ENCODE peak calls at places on chromosome 19, in four cellular contexts. D is neuronal stem cell, S is breast epithelium, Z is ascending aorta. U is an unnamed sample.

GRCh38 chr19:55005684-55006488 is 32.2 kb downstream of the GP6 start:
- DNase-seq in D (no peak), S (no peak), Z (no peak), U (peak; percentile 83)

GRCh38 chr19:50784710-50785109 is 5.5 kb upstream of the ACP4 start:
- DNase-seq in D (no peak), S (no peak), Z (no peak), U (no peak)

GRCh38 chr19:43767316-43767715 is 12.6 kb upstream of the SMG9 start:
- DNase-seq in D (no peak), S (no peak), Z (no peak), U (no peak)

GRCh38 chr19:41911889-41912731 is 16.1 kb downstream of the ERFL start:
- DNase-seq in D (no peak), S (no peak), Z (no peak), U (no peak)

GRCh38 chr19:8214802-8215201 is 5.6 kb downstream of the CERS4 start:
- DNase-seq in D (no peak), S (no peak), Z (no peak), U (no peak)

GRCh38 chr19:48400018-48400742 is 6.7 kb downstream of the GRIN2D start:
- DNase-seq in D (no peak), S (no peak), Z (no peak), U (peak; percentile 98)

GRCh38 chr19:38032951-38033350 is 125.9 kb downstream of the SIPA1L3 start:
- DNase-seq in D (no peak), S (no peak), Z (no peak), U (no peak)

GRCh38 chr19:42965204-42965603 is 28.2 kb upstream of the PSG7 start:
- DNase-seq in D (no peak), S (no peak), Z (no peak), U (no peak)

GRCh38 chr19:41430907-41431306 is 3.7 kb upstream of the B3GNT8 start:
- DNase-seq in D (no peak), S (no peak), Z (no peak), U (no peak)

GRCh38 chr19:54481326-54481930 is 8.3 kb upstream of the CDC42EP5 start:
- DNase-seq in D (peak; percentile 81), S (no peak), Z (no peak), U (peak; percentile 85)

GRCh38 chr19:7705387-7706187 is 3.7 kb upstream of the FCER2 start:
- DNase-seq in D (no peak), S (peak; percentile 18), Z (no peak), U (no peak)

GRCh38 chr19:23283925-23284324 is 33.7 kb upstream of the ZNF724 start:
- DNase-seq in D (no peak), S (peak; percentile 27), Z (no peak), U (peak; percentile 71)

GRCh38 chr19:53521373-53522202 is 16.4 kb upstream of the ZNF331 start:
- DNase-seq in D (no peak), S (no peak), Z (no peak), U (no peak)

GRCh38 chr19:17604372-17605025 is 49.0 kb downstream of the COLGALT1 start:
- DNase-seq in D (no peak), S (no peak), Z (no peak), U (no peak)

GRCh38 chr19:8054169-8054568 is 1.6 kb downstream of the CCL25 start:
- DNase-seq in D (no peak), S (no peak), Z (no peak), U (no peak)

GRCh38 chr19:44603201-44603945 is 10.0 kb upstream of the IGSF23 start:
- DNase-seq in D (no peak), S (no peak), Z (no peak), U (no peak)

GRCh38 chr19:35479278-35479677 is 11.0 kb downstream of the KRTDAP start:
- DNase-seq in D (no peak), S (no peak), Z (no peak), U (no peak)

GRCh38 chr19:1113278-1113985 is 9.6 kb downstream of the GPX4 start:
- DNase-seq in D (peak; percentile 88), S (peak; percentile 91), Z (peak; percentile 81), U (peak; percentile 96)

GRCh38 chr19:751501-752341 is 809 bp downstream of the MISP start:
- DNase-seq in D (no peak), S (no peak), Z (no peak), U (peak; percentile 31)

GRCh38 chr19:926595-927043 is 784 bp downstream of the ARID3A start:
- DNase-seq in D (no peak), S (no peak), Z (no peak), U (no peak)

GRCh38 chr19:58498316-58499020 is 13.3 kb downstream of the SLC27A5 start:
- DNase-seq in D (no peak), S (no peak), Z (no peak), U (no peak)

GRCh38 chr19:7177926-7178325 is 108.4 kb downstream of the ZNF557 start:
- DNase-seq in D (no peak), S (no peak), Z (no peak), U (no peak)

GRCh38 chr19:7681336-7682174 is 922 bp downstream of the TRAPPC5 start:
- DNase-seq in D (peak; percentile 67), S (peak; percentile 71), Z (peak; percentile 39), U (peak; percentile 88)

GRCh38 chr19:18712981-18713380 is 29.5 kb downstream of the CRTC1 start:
- DNase-seq in D (no peak), S (no peak), Z (no peak), U (no peak)

GRCh38 chr19:18710986-18711751 is 27.7 kb downstream of the CRTC1 start:
- DNase-seq in D (no peak), S (no peak), Z (no peak), U (no peak)

GRCh38 chr19:18715416-18715815 is 31.9 kb downstream of the CRTC1 start:
- DNase-seq in D (no peak), S (no peak), Z (no peak), U (no peak)

GRCh38 chr19:18711893-18712292 is 28.4 kb downstream of the CRTC1 start:
- DNase-seq in D (no peak), S (no peak), Z (no peak), U (no peak)

DNA sequence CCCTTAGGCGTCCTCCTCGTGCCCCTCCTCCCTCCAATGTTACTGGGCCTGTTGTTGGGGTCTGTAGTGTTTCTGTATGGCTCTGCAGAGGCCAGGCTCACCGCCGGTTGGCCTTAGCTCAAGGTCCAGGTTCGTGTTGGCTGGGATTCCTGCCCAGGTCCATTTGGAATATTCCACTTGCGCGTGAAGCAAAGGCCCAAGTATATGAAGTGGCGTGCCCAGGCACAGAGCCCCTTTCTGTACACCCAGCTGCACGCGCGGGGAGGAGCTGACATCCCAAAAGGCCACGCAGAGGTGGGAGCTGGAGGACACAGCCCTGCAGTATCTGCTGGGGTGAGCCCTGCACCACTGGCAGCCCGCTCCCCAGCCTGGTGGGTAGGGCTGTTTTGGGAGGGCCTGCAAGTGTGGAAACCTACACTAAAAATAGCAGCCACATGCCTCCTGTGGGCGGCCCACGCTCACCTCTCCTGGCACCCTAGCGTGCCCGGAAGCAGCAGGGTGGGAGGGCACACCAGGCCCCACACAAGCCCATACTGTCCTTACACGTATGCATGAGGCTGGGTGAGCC is 30.2 kb downstream of the CRTC1 start:
- DNase-seq in D (no peak), S (no peak), Z (no peak), U (no peak)
- H3K4me1 ChIP-seq in D (peaks cover 5% of the 10 kb centered on the region), S (no peaks in the 10 kb centered on the region), Z (no peaks in the 10 kb centered on the region), U (no peaks in the 10 kb centered on the region)

GRCh38 chr19:46787040-46787330 is 1.4 kb downstream of the SLC1A5 start:
- DNase-seq in D (no peak), S (no peak), Z (no peak), U (no peak)
- H3K4me1 ChIP-seq in D (peaks cover 18% of the 10 kb centered on the region), S (peaks cover 15% of the 10 kb centered on the region), Z (peaks cover 3% of the 10 kb centered on the region), U (peaks cover 5% of the 10 kb centered on the region)

DNA sequence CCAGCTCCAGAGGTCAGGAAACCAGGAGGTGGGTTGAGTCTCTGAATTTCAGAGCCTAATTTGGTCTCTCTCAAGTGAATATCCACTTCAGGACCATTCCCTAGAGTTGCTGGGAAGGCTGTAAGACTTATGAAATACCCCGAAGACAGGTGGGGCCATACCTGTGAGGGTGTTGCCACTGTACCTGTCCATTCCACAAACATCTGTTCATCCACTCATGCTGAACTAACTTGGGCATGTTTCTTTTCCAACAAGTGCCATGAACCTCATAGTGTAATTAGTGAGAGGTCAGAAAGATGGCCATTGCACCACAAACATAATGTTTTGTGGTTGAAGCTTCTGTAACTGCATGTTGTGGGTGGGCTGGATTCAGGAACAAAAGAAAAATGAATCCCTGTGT is 7.8 kb downstream of the ILF3 start:
- DNase-seq in D (no peak), S (no peak), Z (no peak), U (no peak)
- H3K4me1 ChIP-seq in D (peaks cover 5% of the 10 kb centered on the region), S (peaks cover 27% of the 10 kb centered on the region), Z (peaks cover 3% of the 10 kb centered on the region), U (no peaks in the 10 kb centered on the region)

DNA sequence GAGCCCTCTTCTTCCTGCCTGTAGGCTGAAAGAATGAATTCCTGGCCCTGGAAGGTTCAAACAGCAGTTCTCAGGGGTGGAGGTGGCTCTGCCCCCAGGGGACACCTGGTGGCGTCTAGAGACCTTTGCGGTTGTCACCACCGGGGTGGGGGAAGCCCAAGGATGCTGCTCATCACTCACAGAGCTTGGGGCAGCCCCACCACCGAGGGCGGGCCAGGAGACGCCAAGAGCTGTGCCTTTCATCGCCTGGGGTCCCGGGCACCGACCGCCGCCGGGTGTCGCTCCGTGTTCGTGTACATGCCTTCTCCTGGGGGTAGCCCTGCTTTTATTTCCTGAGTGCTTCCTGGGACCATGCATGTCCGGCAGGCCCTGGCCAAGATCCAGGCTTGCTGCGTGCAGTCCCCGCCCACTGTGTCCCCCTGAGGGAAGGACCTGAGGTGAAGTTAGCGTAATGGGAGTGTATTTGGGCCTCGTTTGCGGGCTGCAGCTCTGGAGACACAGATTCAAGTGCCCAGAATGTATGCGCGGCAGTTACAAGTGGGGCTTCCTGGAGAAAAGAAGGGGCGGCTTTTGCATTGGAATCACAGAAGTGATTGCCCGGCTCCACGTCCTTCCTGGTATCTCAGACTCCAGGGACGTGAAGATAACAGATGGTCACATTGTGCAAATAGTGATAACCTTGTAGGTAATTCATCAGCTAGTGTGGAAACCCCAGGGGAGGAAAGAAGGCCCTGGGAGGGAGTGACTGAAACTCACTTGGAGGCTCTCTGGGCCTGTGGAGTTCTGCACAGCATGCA is 7.8 kb downstream of the DOT1L start:
- DNase-seq in D (no peak), S (no peak), Z (no peak), U (peak; percentile 71)
- H3K4me1 ChIP-seq in D (peaks cover 41% of the 10 kb centered on the region), S (peaks cover 25% of the 10 kb centered on the region), Z (peaks cover 13% of the 10 kb centered on the region), U (peaks cover 9% of the 10 kb centered on the region)

GRCh38 chr19:49555600-49556411 is 24.6 kb downstream of the NOSIP start:
- DNase-seq in D (peak; percentile 88), S (no peak), Z (no peak), U (peak; percentile 94)
- H3K4me1 ChIP-seq in D (peaks cover 11% of the 10 kb centered on the region), S (no peaks in the 10 kb centered on the region), Z (no peaks in the 10 kb centered on the region), U (no peaks in the 10 kb centered on the region)

DNA sequence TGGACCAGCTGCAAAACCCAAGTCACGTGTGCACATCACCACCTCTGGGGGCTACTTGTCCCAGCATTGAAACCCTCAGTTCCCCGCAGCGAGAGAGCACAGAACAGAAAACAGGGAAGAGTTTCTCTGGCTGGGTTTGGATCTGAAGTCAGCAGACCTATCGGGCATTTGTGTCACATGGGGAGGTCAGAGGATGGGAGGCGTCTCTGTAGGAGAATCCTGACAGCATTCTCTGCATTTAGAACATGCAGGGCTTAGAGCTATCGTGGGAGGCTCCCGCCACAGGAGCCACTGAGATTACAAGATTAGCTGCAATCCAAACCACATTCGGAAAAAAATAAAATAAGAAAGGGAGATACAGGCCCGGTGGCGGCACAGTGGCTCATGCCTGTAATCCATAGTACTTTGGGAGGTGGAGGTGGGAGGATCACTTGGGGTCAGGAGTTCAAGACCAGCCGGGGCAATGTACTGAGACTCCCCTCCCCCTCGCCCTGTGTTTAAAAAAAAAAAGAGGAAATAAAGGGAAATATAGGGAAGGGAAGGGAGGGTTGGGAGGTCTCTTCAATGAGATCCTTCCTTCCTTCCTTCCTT is 2.9 kb upstream of the TLE6 start:
- DNase-seq in D (no peak), S (peak; percentile 60), Z (no peak), U (no peak)
- H3K4me1 ChIP-seq in D (peaks cover 12% of the 10 kb centered on the region), S (peaks cover 15% of the 10 kb centered on the region), Z (peaks cover 15% of the 10 kb centered on the region), U (no peaks in the 10 kb centered on the region)

GRCh38 chr19:33376423-33376822 is 2.9 kb downstream of the CEBPG start:
- DNase-seq in D (no peak), S (no peak), Z (no peak), U (no peak)
- H3K4me1 ChIP-seq in D (peaks cover 16% of the 10 kb centered on the region), S (no peaks in the 10 kb centered on the region), Z (no peaks in the 10 kb centered on the region), U (peaks cover 4% of the 10 kb centered on the region)

U was measured in H9.